ENCODE peak calls at places on chromosomes 5 and 9, in seven cellular contexts. One of them, this sample, is unnamed.

GRCh38 chr5:171386006-171386671 is 1.5 kb upstream of the NPM1 start:
- DNase-seq in ovary: peak; percentile 43
- DNase-seq in breast epithelium: no peak
- DNase-seq in astrocyte: no peak
- DNase-seq in left ventricle myocardium inferior: no peak
- DNase-seq in mammary epithelial cell: no peak
- DNase-seq in CD8-positive, alpha-beta T cell: no peak
- DNase-seq in this sample: no peak

GRCh38 chr9:33151007-33151557 is 16.1 kb downstream of the B4GALT1 start:
- DNase-seq in ovary: peak; percentile 80
- DNase-seq in breast epithelium: no peak
- DNase-seq in astrocyte: peak; percentile 98
- DNase-seq in left ventricle myocardium inferior: peak; percentile 72
- DNase-seq in mammary epithelial cell: peak; percentile 67
- DNase-seq in CD8-positive, alpha-beta T cell: no peak
- DNase-seq in this sample: peak; percentile 81

GRCh38 chr5:15383469-15383868 is 116.5 kb upstream of the FBXL7 start:
- DNase-seq in ovary: no peak
- DNase-seq in breast epithelium: no peak
- DNase-seq in astrocyte: peak; percentile 5
- DNase-seq in left ventricle myocardium inferior: no peak
- DNase-seq in mammary epithelial cell: no peak
- DNase-seq in CD8-positive, alpha-beta T cell: no peak
- DNase-seq in this sample: no peak

GRCh38 chr9:127832248-127832647 is 22.2 kb downstream of the ENG start:
- DNase-seq in ovary: no peak
- DNase-seq in breast epithelium: no peak
- DNase-seq in astrocyte: peak; percentile 30
- DNase-seq in left ventricle myocardium inferior: no peak
- DNase-seq in mammary epithelial cell: no peak
- DNase-seq in CD8-positive, alpha-beta T cell: no peak
- DNase-seq in this sample: no peak

GRCh38 chr5:148730955-148731898 is 76.9 kb upstream of the HTR4 start:
- DNase-seq in ovary: peak; percentile 42
- DNase-seq in breast epithelium: peak; percentile 45
- DNase-seq in astrocyte: peak; percentile 64
- DNase-seq in left ventricle myocardium inferior: peak; percentile 32
- DNase-seq in mammary epithelial cell: peak; percentile 64
- DNase-seq in CD8-positive, alpha-beta T cell: peak; percentile 62
- DNase-seq in this sample: no peak

GRCh38 chr9:32350682-32351081 is 33.8 kb upstream of the ACO1 start:
- DNase-seq in ovary: no peak
- DNase-seq in breast epithelium: no peak
- DNase-seq in astrocyte: peak; percentile 8
- DNase-seq in left ventricle myocardium inferior: no peak
- DNase-seq in mammary epithelial cell: peak; percentile 14
- DNase-seq in CD8-positive, alpha-beta T cell: no peak
- DNase-seq in this sample: no peak

GRCh38 chr9:16329699-16330113 is 540.8 kb downstream of the BNC2 start:
- DNase-seq in ovary: peak; percentile 76
- DNase-seq in breast epithelium: no peak
- DNase-seq in astrocyte: peak; percentile 86
- DNase-seq in left ventricle myocardium inferior: peak; percentile 64
- DNase-seq in mammary epithelial cell: no peak
- DNase-seq in CD8-positive, alpha-beta T cell: no peak
- DNase-seq in this sample: no peak

GRCh38 chr5:153880094-153880493 is 158.6 kb downstream of the FAM114A2 start:
- DNase-seq in ovary: no peak
- DNase-seq in breast epithelium: no peak
- DNase-seq in astrocyte: no peak
- DNase-seq in left ventricle myocardium inferior: no peak
- DNase-seq in mammary epithelial cell: no peak
- DNase-seq in CD8-positive, alpha-beta T cell: no peak
- DNase-seq in this sample: no peak

GRCh38 chr9:107274953-107275422 is 8.1 kb upstream of the RAD23B start:
- DNase-seq in ovary: no peak
- DNase-seq in breast epithelium: no peak
- DNase-seq in astrocyte: peak; percentile 98
- DNase-seq in left ventricle myocardium inferior: no peak
- DNase-seq in mammary epithelial cell: peak; percentile 99
- DNase-seq in CD8-positive, alpha-beta T cell: no peak
- DNase-seq in this sample: peak; percentile 100

GRCh38 chr5:1769017-1769640 is 30.5 kb downstream of the MRPL36 start:
- DNase-seq in ovary: no peak
- DNase-seq in breast epithelium: no peak
- DNase-seq in astrocyte: no peak
- DNase-seq in left ventricle myocardium inferior: no peak
- DNase-seq in mammary epithelial cell: no peak
- DNase-seq in CD8-positive, alpha-beta T cell: no peak
- DNase-seq in this sample: no peak

GRCh38 chr5:6080930-6081726 is 297.2 kb downstream of the MED10 start:
- DNase-seq in ovary: no peak
- DNase-seq in breast epithelium: no peak
- DNase-seq in astrocyte: no peak
- DNase-seq in left ventricle myocardium inferior: no peak
- DNase-seq in mammary epithelial cell: no peak
- DNase-seq in CD8-positive, alpha-beta T cell: no peak
- DNase-seq in this sample: no peak

GRCh38 chr5:29949301-29949872 is 1244.1 kb upstream of the CDH6 start:
- DNase-seq in ovary: no peak
- DNase-seq in breast epithelium: no peak
- DNase-seq in astrocyte: no peak
- DNase-seq in left ventricle myocardium inferior: no peak
- DNase-seq in mammary epithelial cell: no peak
- DNase-seq in CD8-positive, alpha-beta T cell: no peak
- DNase-seq in this sample: no peak

GRCh38 chr5:159231167-159231566 is 21.8 kb upstream of the RNF145 start:
- DNase-seq in ovary: no peak
- DNase-seq in breast epithelium: no peak
- DNase-seq in astrocyte: no peak
- DNase-seq in left ventricle myocardium inferior: no peak
- DNase-seq in mammary epithelial cell: no peak
- DNase-seq in CD8-positive, alpha-beta T cell: no peak
- DNase-seq in this sample: no peak

GRCh38 chr5:140113180-140113698 is 670 bp upstream of the PURA start:
- DNase-seq in ovary: peak; percentile 54
- DNase-seq in breast epithelium: no peak
- DNase-seq in astrocyte: no peak
- DNase-seq in left ventricle myocardium inferior: peak; percentile 15
- DNase-seq in mammary epithelial cell: no peak
- DNase-seq in CD8-positive, alpha-beta T cell: no peak
- DNase-seq in this sample: no peak

GRCh38 chr9:34685591-34685990 is 5.5 kb downstream of the CCL19 start:
- DNase-seq in ovary: no peak
- DNase-seq in breast epithelium: no peak
- DNase-seq in astrocyte: no peak
- DNase-seq in left ventricle myocardium inferior: no peak
- DNase-seq in mammary epithelial cell: no peak
- DNase-seq in CD8-positive, alpha-beta T cell: no peak
- DNase-seq in this sample: no peak

GRCh38 chr5:163571755-163572154 is 66.3 kb downstream of the MAT2B start:
- DNase-seq in ovary: peak; percentile 14
- DNase-seq in breast epithelium: peak; percentile 35
- DNase-seq in astrocyte: peak; percentile 97
- DNase-seq in left ventricle myocardium inferior: no peak
- DNase-seq in mammary epithelial cell: peak; percentile 66
- DNase-seq in CD8-positive, alpha-beta T cell: no peak
- DNase-seq in this sample: peak; percentile 47

GRCh38 chr9:18456624-18457237 is 17.2 kb upstream of the ADAMTSL1 start:
- DNase-seq in ovary: no peak
- DNase-seq in breast epithelium: no peak
- DNase-seq in astrocyte: no peak
- DNase-seq in left ventricle myocardium inferior: no peak
- DNase-seq in mammary epithelial cell: no peak
- DNase-seq in CD8-positive, alpha-beta T cell: no peak
- DNase-seq in this sample: no peak

GRCh38 chr5:180644825-180645608 is 4.4 kb downstream of the FLT4 start:
- DNase-seq in ovary: no peak
- DNase-seq in breast epithelium: no peak
- DNase-seq in astrocyte: no peak
- DNase-seq in left ventricle myocardium inferior: peak; percentile 17
- DNase-seq in mammary epithelial cell: no peak
- DNase-seq in CD8-positive, alpha-beta T cell: no peak
- DNase-seq in this sample: no peak

GRCh38 chr5:142472306-142472951 is 147.6 kb upstream of the SPRY4 start:
- DNase-seq in ovary: no peak
- DNase-seq in breast epithelium: no peak
- DNase-seq in astrocyte: peak; percentile 92
- DNase-seq in left ventricle myocardium inferior: no peak
- DNase-seq in mammary epithelial cell: peak; percentile 85
- DNase-seq in CD8-positive, alpha-beta T cell: peak; percentile 25
- DNase-seq in this sample: peak; percentile 92

GRCh38 chr9:22913518-22913917 is 466.9 kb downstream of the DMRTA1 start:
- DNase-seq in ovary: no peak
- DNase-seq in breast epithelium: no peak
- DNase-seq in astrocyte: no peak
- DNase-seq in left ventricle myocardium inferior: no peak
- DNase-seq in mammary epithelial cell: no peak
- DNase-seq in CD8-positive, alpha-beta T cell: no peak
- DNase-seq in this sample: no peak

DNA sequence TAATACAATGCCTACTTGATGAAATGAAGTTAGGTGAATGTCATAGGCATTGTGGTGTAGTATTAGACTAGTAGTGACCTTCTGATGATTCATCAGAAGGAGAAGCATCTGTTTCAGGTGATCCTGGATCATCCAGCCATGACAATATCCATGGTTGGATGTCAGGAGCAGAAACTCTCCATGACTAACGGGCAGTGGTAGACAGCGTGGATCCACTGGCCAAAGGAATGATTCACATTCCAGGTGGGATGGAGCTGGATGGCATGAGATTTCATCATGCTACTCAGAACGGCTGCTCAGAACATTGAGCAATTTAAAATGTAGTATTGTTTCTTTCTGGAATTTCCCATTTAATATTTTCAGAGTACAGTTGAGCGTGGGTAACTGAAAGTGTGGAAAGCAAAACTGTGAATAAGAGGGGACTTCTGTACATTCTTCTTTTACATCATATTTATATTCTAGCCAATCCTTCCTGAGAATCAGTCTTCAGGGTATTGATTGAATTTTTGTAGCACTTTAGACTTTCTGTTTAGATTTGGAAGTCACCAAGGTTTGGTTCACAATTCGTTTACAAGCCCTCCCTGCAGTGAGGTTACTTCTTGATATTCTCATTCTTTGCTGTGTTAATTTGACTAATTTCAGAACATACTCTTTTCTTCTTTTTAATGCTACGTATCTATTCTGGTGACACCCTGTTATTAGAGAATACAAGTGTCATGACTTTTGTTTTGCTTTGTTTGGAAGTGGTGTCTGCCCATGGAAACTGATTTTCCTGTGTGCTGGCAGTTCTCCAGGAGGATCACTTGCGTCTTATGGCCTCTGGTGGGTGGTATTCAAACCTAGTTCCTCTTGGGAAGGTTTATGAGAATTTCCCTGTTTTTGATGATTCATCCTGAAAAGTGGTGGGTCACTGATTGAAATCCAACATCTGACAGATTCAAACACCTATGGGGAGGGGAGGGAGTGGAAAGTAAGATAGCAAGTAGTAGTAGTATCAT is 12.2 kb upstream of the CLINT1 start:
- DNase-seq in ovary: no peak
- DNase-seq in breast epithelium: no peak
- DNase-seq in astrocyte: peak; percentile 34
- DNase-seq in left ventricle myocardium inferior: no peak
- DNase-seq in mammary epithelial cell: peak; percentile 99
- DNase-seq in CD8-positive, alpha-beta T cell: no peak
- DNase-seq in this sample: peak; percentile 99
- TF ChIP-seq CTCF in ovary: no peak
- TF ChIP-seq CTCF in breast epithelium: no peak
- TF ChIP-seq CTCF in astrocyte: no peak
- TF ChIP-seq CTCF in left ventricle myocardium inferior: no peak
- TF ChIP-seq CTCF in mammary epithelial cell: peak; percentile 16
- TF ChIP-seq CTCF in CD8-positive, alpha-beta T cell: no peak
- TF ChIP-seq CTCF in this sample: peak; percentile 50

DNA sequence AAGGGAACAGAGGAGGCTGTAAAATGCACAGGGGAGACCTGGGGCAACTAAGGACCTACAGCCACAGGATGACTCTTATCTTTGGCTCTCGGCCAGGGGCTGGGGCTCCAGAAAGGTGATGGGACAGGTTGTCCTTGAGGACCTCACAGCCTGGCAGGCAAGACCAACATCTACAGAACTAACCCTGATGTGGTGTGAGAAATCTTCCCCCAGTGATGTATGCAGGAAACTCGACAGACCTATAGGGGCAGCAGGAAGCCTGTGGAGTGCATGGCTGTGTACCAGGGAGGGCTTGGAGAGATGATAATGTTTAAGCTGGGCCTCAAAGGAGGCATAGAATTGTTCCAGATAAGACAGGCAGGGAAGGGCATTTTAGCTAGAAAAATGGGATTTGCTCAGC is 68.4 kb upstream of the SLC25A51 start:
- DNase-seq in ovary: no peak
- DNase-seq in breast epithelium: no peak
- DNase-seq in astrocyte: no peak
- DNase-seq in left ventricle myocardium inferior: no peak
- DNase-seq in mammary epithelial cell: peak; percentile 20
- DNase-seq in CD8-positive, alpha-beta T cell: no peak
- DNase-seq in this sample: no peak
- H3K4me1 ChIP-seq in ovary: peaks cover 4% of the 10 kb centered on the region
- H3K4me1 ChIP-seq in breast epithelium: no peaks in the 10 kb centered on the region
- H3K4me1 ChIP-seq in astrocyte: peaks cover 55% of the 10 kb centered on the region
- H3K4me1 ChIP-seq in left ventricle myocardium inferior: peaks cover 46% of the 10 kb centered on the region
- H3K4me1 ChIP-seq in mammary epithelial cell: peaks cover 50% of the 10 kb centered on the region
- H3K4me1 ChIP-seq in CD8-positive, alpha-beta T cell: no peaks in the 10 kb centered on the region
- H3K4me1 ChIP-seq in this sample: peaks cover 22% of the 10 kb centered on the region

DNA sequence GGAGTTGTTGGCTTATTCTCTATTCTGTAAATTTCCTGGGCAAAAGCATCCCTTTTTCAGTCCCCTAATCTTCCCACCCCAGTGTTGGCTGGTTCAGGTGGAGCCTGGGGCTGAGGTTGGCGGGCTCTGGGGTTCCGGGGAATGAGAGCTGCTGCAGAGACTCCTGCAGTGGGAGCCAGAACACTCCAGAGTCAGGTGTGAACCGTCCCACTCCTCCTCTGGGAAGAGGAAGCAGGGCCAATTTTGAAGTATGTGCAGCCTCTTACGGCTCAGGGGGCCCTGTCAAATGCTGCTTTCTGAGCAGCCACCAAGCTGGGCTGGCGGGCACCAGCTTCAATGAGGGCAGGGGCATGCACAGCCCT is 42.9 kb downstream of the JADE2 start:
- DNase-seq in ovary: no peak
- DNase-seq in breast epithelium: no peak
- DNase-seq in astrocyte: no peak
- DNase-seq in left ventricle myocardium inferior: no peak
- DNase-seq in mammary epithelial cell: no peak
- DNase-seq in CD8-positive, alpha-beta T cell: no peak
- DNase-seq in this sample: no peak
- H3K27ac ChIP-seq in ovary: peak overlapping the region; percentile 7
- H3K27ac ChIP-seq in breast epithelium: no peak overlapping the region
- H3K27ac ChIP-seq in astrocyte: no peak overlapping the region
- H3K27ac ChIP-seq in left ventricle myocardium inferior: peak overlapping the region; percentile 91
- H3K27ac ChIP-seq in mammary epithelial cell: no peak overlapping the region
- H3K27ac ChIP-seq in CD8-positive, alpha-beta T cell: no peak overlapping the region
- H3K27ac ChIP-seq in this sample: no peak overlapping the region

DNA sequence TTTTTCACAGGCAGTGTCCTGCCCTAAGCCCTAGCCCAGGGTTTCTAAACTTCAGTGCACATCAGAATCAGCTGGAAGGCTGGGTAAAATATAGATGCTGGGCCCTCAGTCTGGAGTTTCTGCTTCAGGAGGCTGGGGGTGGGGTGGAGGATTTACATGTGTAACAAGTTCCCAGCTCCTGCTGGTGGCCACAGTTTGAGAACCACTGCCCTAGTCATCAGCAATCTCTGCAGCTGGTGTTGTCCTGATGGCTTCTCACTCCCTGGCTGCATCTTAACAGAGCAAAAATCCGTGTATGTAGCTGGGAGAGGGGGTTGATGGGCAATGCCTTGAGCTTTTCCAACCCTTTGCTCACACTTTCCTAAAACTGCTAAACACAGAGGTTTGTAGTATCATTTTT is 186.0 kb upstream of the KLF9 start:
- DNase-seq in ovary: peak; percentile 47
- DNase-seq in breast epithelium: no peak
- DNase-seq in astrocyte: peak; percentile 79
- DNase-seq in left ventricle myocardium inferior: peak; percentile 44
- DNase-seq in mammary epithelial cell: no peak
- DNase-seq in CD8-positive, alpha-beta T cell: no peak
- DNase-seq in this sample: no peak
- TF ChIP-seq CTCF in ovary: no peak
- TF ChIP-seq CTCF in breast epithelium: no peak
- TF ChIP-seq CTCF in astrocyte: no peak
- TF ChIP-seq CTCF in left ventricle myocardium inferior: no peak
- TF ChIP-seq CTCF in mammary epithelial cell: no peak
- TF ChIP-seq CTCF in CD8-positive, alpha-beta T cell: no peak
- TF ChIP-seq CTCF in this sample: no peak